ENCODE peak calls at places on chromosomes 2 and 18, in nine cellular contexts. P, T, J, F, M, H, C, S and W are unnamed samples.

GRCh38 chr2:45743531-45744391 is 92.3 kb downstream of the PRKCE start:
- DNase-seq in F (peak), S (no peak), J (no peak), C (peak), M (no peak), P (peak), H (no peak), T (no peak), W (peak)

GRCh38 chr2:233074106-233074505 is 14.0 kb downstream of the INPP5D start:
- DNase-seq in F (no peak), C (no peak), S (peak), J (no peak), H (no peak), T (no peak), P (no peak), M (no peak), W (peak)

GRCh38 chr2:216735661-216736060 is 40.3 kb upstream of the IGFBP5 start:
- DNase-seq in J (no peak), F (no peak), H (no peak), M (no peak), C (no peak), S (no peak), T (no peak), P (no peak), W (no peak)

GRCh38 chr2:210224660-210225460 is at the start of gene ACADL:
- DNase-seq in M (no peak), F (peak), H (peak), J (peak), T (no peak), C (peak), P (no peak), S (peak), W (peak)

GRCh38 chr2:23480991-23481797 is 96.2 kb downstream of the KLHL29 start:
- DNase-seq in T (no peak), J (no peak), M (no peak), H (peak), C (no peak), F (peak), S (no peak), P (peak), W (peak)

GRCh38 chr2:26299488-26300092 is 46.4 kb upstream of the SELENOI start:
- DNase-seq in M (no peak), T (no peak), S (no peak), J (peak), C (no peak), F (peak), H (no peak), P (no peak), W (no peak)

GRCh38 chr2:138277062-138277461 is 224.5 kb upstream of the SPOPL start:
- DNase-seq in S (no peak), P (no peak), T (no peak), M (no peak), J (no peak), H (no peak), F (no peak), C (no peak), W (no peak)

GRCh38 chr2:117921520-117921919 is 92.3 kb downstream of the CCDC93 start:
- DNase-seq in C (no peak), T (no peak), F (no peak), J (peak), S (no peak), P (no peak), M (no peak), H (no peak), W (no peak)

GRCh38 chr2:62140785-62141740 is 54.9 kb upstream of the B3GNT2 start:
- DNase-seq in T (no peak), F (no peak), S (no peak), P (no peak), H (no peak), M (no peak), J (no peak), C (no peak), W (no peak)

GRCh38 chr2:9797681-9798556 is 45.4 kb upstream of the TAF1B start:
- DNase-seq in J (no peak), H (no peak), P (no peak), F (peak), M (peak), T (no peak), C (no peak), S (peak), W (no peak)

GRCh38 chr2:16656087-16656486 is 9.5 kb downstream of the CYRIA start:
- DNase-seq in F (no peak), P (no peak), J (no peak), C (no peak), H (no peak), T (no peak), M (no peak), S (no peak), W (no peak)

GRCh38 chr18:51447943-51448342 is 250.5 kb upstream of the MEX3C start:
- DNase-seq in T (no peak), H (no peak), S (no peak), J (no peak), F (no peak), C (no peak), M (no peak), P (no peak), W (no peak)

GRCh38 chr2:120780402-120780801 is 44.7 kb downstream of the GLI2 start:
- DNase-seq in P (no peak), S (no peak), C (no peak), H (no peak), J (no peak), F (no peak), T (no peak), M (no peak), W (no peak)

GRCh38 chr2:24943427-24943826 is 23.4 kb upstream of the ADCY3 start:
- DNase-seq in C (no peak), H (no peak), T (no peak), F (no peak), M (no peak), S (no peak), J (no peak), P (no peak), W (no peak)

GRCh38 chr2:24935145-24935544 is 15.1 kb upstream of the ADCY3 start:
- DNase-seq in J (no peak), S (no peak), F (no peak), C (no peak), T (no peak), P (no peak), M (no peak), H (no peak), W (no peak)

GRCh38 chr2:24939353-24939752 is 19.3 kb upstream of the ADCY3 start:
- DNase-seq in S (no peak), C (no peak), T (no peak), H (no peak), J (no peak), F (no peak), M (no peak), P (no peak), W (no peak)
- H3K4me3 ChIP-seq in S (no peak), C (no peak), T (no peak), H (no peak), J (no peak), F (no peak), M (no peak), P (no peak), W (no peak)

GRCh38 chr2:63870679-63871078 is 29.0 kb downstream of the UGP2 start:
- DNase-seq in C (no peak), H (no peak), T (no peak), J (no peak), S (no peak), M (no peak), P (no peak), F (no peak), W (no peak)
- H3K27ac ChIP-seq in C (peak), H (no peak), T (no peak), J (no peak), S (no peak), M (no peak), P (no peak), F (peak), W (no peak)

DNA sequence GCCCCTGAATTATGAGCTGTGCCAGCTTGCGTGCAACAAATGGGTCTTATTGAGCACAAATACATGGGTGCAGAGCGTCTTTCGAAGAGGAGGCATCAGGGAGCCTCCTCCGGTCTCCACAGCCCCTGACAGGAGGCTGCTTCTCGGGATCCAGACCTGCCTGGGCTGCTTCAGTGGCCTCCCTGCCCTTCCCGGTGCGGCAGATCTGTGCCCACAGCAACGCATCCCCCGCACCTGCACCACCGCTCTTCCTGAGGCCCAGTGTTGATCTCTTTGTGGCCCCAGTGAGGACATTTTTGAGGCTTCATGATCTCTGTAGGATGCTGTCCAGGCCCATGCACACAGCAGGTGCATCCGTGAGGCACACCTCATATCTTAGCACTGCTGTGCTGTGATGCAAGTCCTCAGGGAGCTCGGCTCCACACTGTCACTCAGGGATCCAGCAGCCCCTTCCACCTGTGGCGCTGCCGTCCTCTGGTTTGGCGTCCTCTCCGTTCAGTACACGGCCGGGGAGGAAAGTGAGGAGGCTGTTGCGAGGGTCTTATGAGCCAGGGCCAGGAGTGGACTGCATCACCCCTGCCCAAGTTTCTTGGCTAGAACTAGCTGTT is 17.4 kb downstream of the RTP5 start:
- DNase-seq in F (no peak), P (no peak), H (no peak), S (no peak), T (no peak), C (peak), M (no peak), J (no peak), W (no peak)
- H3K4me3 ChIP-seq in F (no peak), P (no peak), H (no peak), S (no peak), T (no peak), C (no peak), M (no peak), J (no peak), W (no peak)

DNA sequence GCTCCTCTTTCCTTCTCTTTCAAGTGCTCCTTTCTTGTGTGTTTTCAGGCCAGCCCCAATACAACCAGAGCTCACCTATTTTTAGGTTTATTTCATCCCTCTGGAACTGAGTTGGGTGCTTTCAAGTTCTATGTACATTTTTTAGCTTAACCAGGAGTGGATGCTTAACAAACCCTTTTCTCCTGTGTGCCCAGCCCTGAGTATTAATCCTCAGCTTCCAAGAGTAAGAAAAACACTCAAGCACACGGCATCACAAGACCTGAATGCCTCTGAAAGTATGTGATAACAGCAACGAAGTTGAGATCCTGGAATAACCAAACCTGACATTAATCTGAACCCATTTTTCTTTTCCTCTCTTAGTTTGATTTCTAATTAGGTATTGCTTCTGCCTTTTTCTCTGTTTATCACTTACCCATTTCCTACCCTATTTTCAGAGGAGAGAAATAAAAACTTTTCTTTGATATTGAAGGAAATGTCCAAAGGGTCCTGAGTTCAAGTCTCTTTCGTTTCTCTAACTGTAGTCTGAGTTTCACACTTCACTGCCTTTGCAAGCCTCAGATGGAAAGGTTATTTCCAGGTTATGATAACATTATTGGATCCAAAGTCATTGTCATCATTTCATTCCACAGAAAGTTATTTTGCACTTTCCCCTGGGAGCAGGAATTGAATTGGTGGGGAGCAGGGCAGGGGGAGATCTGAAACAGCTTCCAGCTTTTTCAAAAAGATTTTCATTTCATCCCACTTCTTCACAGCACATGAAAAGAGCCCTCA is 11.9 kb upstream of the GALNT5 start:
- DNase-seq in H (no peak), F (no peak), P (no peak), M (no peak), J (no peak), S (no peak), C (no peak), T (no peak), W (no peak)
- H3K27ac ChIP-seq in H (no peak), F (peak), P (peak), M (no peak), J (no peak), S (no peak), C (no peak), T (no peak), W (no peak)

GRCh38 chr2:40036241-40036640 is 257.2 kb upstream of the THUMPD2 start:
- DNase-seq in M (no peak), F (no peak), P (no peak), H (no peak), S (no peak), C (no peak), J (no peak), T (no peak), W (no peak)
- H3K4me3 ChIP-seq in M (no peak), F (no peak), P (no peak), H (no peak), S (no peak), C (no peak), J (no peak), T (no peak), W (no peak)

GRCh38 chr2:33042226-33042625 is 95.5 kb downstream of the LTBP1 start:
- DNase-seq in H (no peak), M (no peak), J (no peak), T (no peak), S (no peak), P (no peak), C (no peak), F (no peak), W (no peak)

GRCh38 chr2:33038799-33039198 is 92.0 kb downstream of the LTBP1 start:
- DNase-seq in M (no peak), T (no peak), C (no peak), P (no peak), S (no peak), J (no peak), H (no peak), F (no peak), W (no peak)

GRCh38 chr2:33034784-33035183 is 88.0 kb downstream of the LTBP1 start:
- DNase-seq in F (no peak), T (no peak), P (no peak), H (no peak), C (no peak), M (no peak), S (no peak), J (no peak), W (no peak)

GRCh38 chr2:33040541-33040940 is 93.8 kb downstream of the LTBP1 start:
- DNase-seq in S (no peak), P (no peak), T (no peak), C (no peak), M (no peak), J (no peak), H (no peak), F (no peak), W (no peak)

GRCh38 chr2:33038230-33038629 is 91.5 kb downstream of the LTBP1 start:
- DNase-seq in P (no peak), M (no peak), H (no peak), J (no peak), F (no peak), C (no peak), S (no peak), T (no peak), W (no peak)
- H3K27ac ChIP-seq in P (no peak), M (no peak), H (no peak), J (no peak), F (no peak), C (no peak), S (peak), T (no peak), W (peak)